ENCODE peak calls at places on chromosome 14, in seven cellular contexts. O is heart right ventricle, Q is pancreas, B is HFF-Myc, K is ascending aorta, F is WERI-Rb-1, R is sigmoid colon. T is an unnamed sample.

GRCh38 chr14:71372411-71372838 is 465.2 kb downstream of the PCNX1 start:
- DNase-seq in F (no peak), Q (no peak), R (no peak), B (no peak), K (no peak), O (no peak), T (peak; percentile 94)

GRCh38 chr14:38143170-38143569 is 64.5 kb upstream of the SSTR1 start:
- DNase-seq in R (no peak), B (no peak), O (no peak), K (no peak), Q (no peak), F (no peak), T (no peak)

GRCh38 chr14:28542040-28542439 is 224.5 kb upstream of the FOXG1 start:
- DNase-seq in K (no peak), R (no peak), F (no peak), O (no peak), Q (no peak), B (no peak), T (peak; percentile 75)

GRCh38 chr14:34356267-34356660 is 105.8 kb downstream of the SPTSSA start:
- DNase-seq in Q (no peak), K (no peak), B (no peak), F (no peak), R (no peak), O (no peak), T (no peak)

GRCh38 chr14:63510538-63510937 is 32.6 kb downstream of the PPP2R5E start:
- DNase-seq in Q (no peak), R (no peak), F (no peak), O (no peak), K (no peak), B (no peak), T (no peak)

GRCh38 chr14:34013714-34014055 is 62.8 kb upstream of the EGLN3 start:
- DNase-seq in K (no peak), F (peak; percentile 29), Q (no peak), O (no peak), B (no peak), R (no peak), T (no peak)

GRCh38 chr14:51285102-51285501 is 45.1 kb downstream of the TMX1 start:
- DNase-seq in K (no peak), O (no peak), Q (no peak), F (peak; percentile 26), R (no peak), B (no peak), T (no peak)

GRCh38 chr14:54211562-54212308 is 185.1 kb upstream of the CDKN3 start:
- DNase-seq in R (no peak), F (no peak), B (no peak), O (no peak), Q (no peak), K (no peak), T (peak; percentile 59)

GRCh38 chr14:36508418-36509051 is 11.5 kb downstream of the NKX2-1 start:
- DNase-seq in O (no peak), R (no peak), B (no peak), F (no peak), Q (no peak), K (no peak), T (no peak)

GRCh38 chr14:75435473-75435872 is 7.7 kb downstream of the JDP2 start:
- DNase-seq in K (no peak), B (no peak), O (no peak), F (no peak), R (no peak), Q (no peak), T (no peak)

GRCh38 chr14:29548948-29549370 is 378.7 kb downstream of the PRKD1 start:
- DNase-seq in F (peak; percentile 11), Q (no peak), R (no peak), O (peak; percentile 15), B (peak; percentile 56), K (no peak), T (peak; percentile 41)

GRCh38 chr14:59343585-59343984 is 121.6 kb downstream of the GPR135 start:
- DNase-seq in O (peak; percentile 62), B (no peak), R (no peak), K (no peak), Q (peak; percentile 24), F (no peak), T (no peak)

GRCh38 chr14:73173092-73173735 is 36.9 kb downstream of the PSEN1 start:
- DNase-seq in B (peak; percentile 31), R (no peak), F (no peak), K (no peak), O (no peak), Q (no peak), T (no peak)

GRCh38 chr14:26775765-26776577 is 178.1 kb upstream of the NOVA1 start:
- DNase-seq in R (no peak), B (no peak), K (no peak), F (no peak), O (no peak), Q (no peak), T (peak; percentile 56)

GRCh38 chr14:92507174-92507768 is 6.3 kb upstream of the RIN3 start:
- DNase-seq in Q (no peak), R (peak; percentile 69), B (no peak), K (no peak), F (no peak), O (no peak), T (no peak)

GRCh38 chr14:77738559-77739250 is 22.3 kb downstream of the SNW1 start:
- DNase-seq in F (no peak), R (no peak), K (no peak), B (no peak), Q (no peak), O (peak; percentile 36), T (no peak)

GRCh38 chr14:77746064-77746463 is 14.9 kb downstream of the SNW1 start:
- DNase-seq in K (no peak), R (no peak), F (no peak), Q (no peak), O (no peak), B (no peak), T (no peak)

GRCh38 chr14:77741438-77741837 is 19.5 kb downstream of the SNW1 start:
- DNase-seq in O (no peak), Q (no peak), K (no peak), R (no peak), F (no peak), B (no peak), T (no peak)
- H3K4me3 ChIP-seq in O (no peak overlapping the region), Q (no peak overlapping the region), K (no peak overlapping the region), R (no peak overlapping the region), F (no peak overlapping the region), B (no peak overlapping the region), T (no peak overlapping the region)

GRCh38 chr14:65410640-65411039 is 1.9 kb upstream of the FUT8 start:
- DNase-seq in O (no peak), Q (no peak), B (no peak), K (no peak), F (no peak), R (no peak), T (no peak)
- H3K4me3 ChIP-seq in O (no peak overlapping the region), Q (no peak overlapping the region), B (no peak overlapping the region), K (no peak overlapping the region), F (no peak overlapping the region), R (no peak overlapping the region), T (no peak overlapping the region)

GRCh38 chr14:103220134-103220981 is 97.1 kb downstream of the TNFAIP2 start:
- DNase-seq in R (no peak), Q (no peak), B (no peak), F (no peak), K (no peak), O (no peak), T (no peak)

GRCh38 chr14:103223818-103224352 is 100.6 kb downstream of the TNFAIP2 start:
- DNase-seq in K (no peak), Q (no peak), F (peak; percentile 77), R (no peak), B (no peak), O (no peak), T (no peak)

GRCh38 chr14:103221781-103222358 is 98.6 kb downstream of the TNFAIP2 start:
- DNase-seq in B (no peak), O (no peak), Q (no peak), K (no peak), R (no peak), F (no peak), T (no peak)

GRCh38 chr14:103217538-103217937 is 94.3 kb downstream of the TNFAIP2 start:
- DNase-seq in F (no peak), B (no peak), K (no peak), O (no peak), Q (no peak), R (no peak), T (no peak)

DNA sequence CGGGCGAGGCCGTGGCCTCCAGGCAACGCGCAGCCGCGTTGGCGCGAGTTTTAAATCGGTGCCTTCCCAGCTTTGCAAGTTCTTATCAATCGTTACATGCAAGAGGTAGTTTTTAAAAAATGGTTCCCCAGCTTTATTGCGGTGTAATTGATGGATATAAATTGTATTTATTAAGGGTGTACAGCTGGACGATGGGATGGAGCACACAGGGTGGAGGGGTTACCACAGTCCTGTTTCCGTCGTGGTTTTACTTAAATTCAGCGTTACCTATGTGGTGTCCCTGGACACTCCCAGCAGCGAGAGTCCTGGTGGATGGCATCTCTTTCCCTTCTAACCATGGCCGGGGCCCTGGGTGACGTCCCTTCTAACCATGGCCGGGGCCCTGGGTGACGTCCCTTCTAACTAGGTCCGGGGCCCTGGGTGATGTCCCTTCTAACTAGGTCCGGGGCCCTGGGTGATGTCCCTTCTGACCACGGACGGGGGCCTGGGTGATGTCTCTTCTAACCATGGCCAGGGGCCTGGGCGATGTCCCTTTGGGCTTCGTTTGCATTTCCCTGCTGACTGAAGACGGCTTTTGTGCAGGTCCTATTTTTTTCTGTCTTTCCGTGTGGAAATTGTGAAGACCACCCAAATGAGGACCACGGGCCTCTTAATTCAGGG is 97.9 kb downstream of the TNFAIP2 start:
- DNase-seq in O (no peak), K (no peak), F (no peak), Q (no peak), B (no peak), R (no peak), T (no peak)
- H3K4me3 ChIP-seq in O (peak overlapping the region; percentile 43), K (peak overlapping the region; percentile 54), F (no peak overlapping the region), Q (peak overlapping the region; percentile 13), B (no peak overlapping the region), R (peak overlapping the region; percentile 44), T (no peak overlapping the region)

GRCh38 chr14:56004323-56004722 is 113.9 kb upstream of the PELI2 start:
- DNase-seq in B (no peak), R (no peak), Q (no peak), O (no peak), F (no peak), K (no peak), T (no peak)

GRCh38 chr14:56008160-56008559 is 110.1 kb upstream of the PELI2 start:
- DNase-seq in F (no peak), B (no peak), Q (no peak), O (no peak), K (no peak), R (no peak), T (no peak)

GRCh38 chr14:56002876-56003625 is 115.2 kb upstream of the PELI2 start:
- DNase-seq in F (no peak), K (no peak), O (no peak), B (no peak), Q (no peak), R (no peak), T (no peak)

GRCh38 chr14:56004807-56005579 is 113.2 kb upstream of the PELI2 start:
- DNase-seq in Q (no peak), O (peak; percentile 24), B (peak; percentile 5), R (no peak), F (no peak), K (no peak), T (peak; percentile 56)

DNA sequence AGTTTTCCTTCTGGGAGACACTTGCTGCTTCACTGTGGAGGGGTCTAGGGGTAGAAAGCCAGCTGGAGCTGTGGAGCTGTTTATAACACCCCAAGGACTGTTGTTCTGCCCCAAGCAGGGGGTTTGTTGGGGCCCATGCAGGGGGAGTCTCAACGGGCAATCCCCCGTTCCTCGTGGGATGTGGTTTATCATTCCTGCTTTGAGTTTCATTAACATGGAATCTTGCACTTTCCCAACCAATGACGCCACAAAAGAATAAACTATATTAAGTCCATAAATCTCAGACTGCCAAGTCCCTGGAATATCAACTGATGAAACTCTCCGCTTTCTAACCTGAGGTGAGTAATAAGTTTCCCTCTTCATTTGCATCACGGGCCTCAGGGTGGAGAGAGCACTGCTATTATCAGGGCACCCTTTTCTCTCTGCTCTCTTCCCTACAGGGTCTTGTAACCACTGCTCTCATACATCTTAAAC is 112.6 kb upstream of the PELI2 start:
- DNase-seq in B (no peak), F (no peak), K (no peak), O (no peak), Q (no peak), R (no peak), T (peak; percentile 55)
- H3K4me3 ChIP-seq in B (no peak overlapping the region), F (no peak overlapping the region), K (no peak overlapping the region), O (no peak overlapping the region), Q (no peak overlapping the region), R (no peak overlapping the region), T (no peak overlapping the region)